ENCODE peak calls at places on chromosomes 5 and 9, in six cellular contexts. Z, Y, H, T, X and F are unnamed samples.

GRCh38 chr5:178793156-178793555 is 62.7 kb upstream of the ZNF354A start:
- DNase-seq in H (no peak), Z (no peak), Y (peak; percentile 52), X (no peak), T (no peak), F (peak; percentile 45)

GRCh38 chr5:153781325-153781724 is 257.4 kb downstream of the FAM114A2 start:
- DNase-seq in T (no peak), X (no peak), Y (no peak), H (no peak), Z (no peak), F (no peak)

GRCh38 chr5:94832685-94833084 is 214.2 kb downstream of the SLF1 start:
- DNase-seq in H (no peak), T (no peak), X (no peak), Y (no peak), Z (no peak), F (no peak)

GRCh38 chr9:116815828-116816227 is 128.7 kb downstream of the TRIM32 start:
- DNase-seq in H (no peak), T (no peak), X (no peak), Y (no peak), Z (no peak), F (no peak)

GRCh38 chr5:160188151-160188967 is 40.9 kb upstream of the FABP6 start:
- DNase-seq in Z (peak; percentile 80), H (no peak), Y (peak; percentile 68), T (no peak), X (peak; percentile 65), F (peak; percentile 68)

GRCh38 chr9:37978983-37979382 is 75.1 kb upstream of the SLC25A51 start:
- DNase-seq in X (no peak), Y (no peak), H (no peak), Z (peak; percentile 41), T (no peak), F (no peak)

GRCh38 chr9:86707932-86708510 is 239.3 kb downstream of the GAS1 start:
- DNase-seq in Z (no peak), X (no peak), Y (no peak), T (no peak), H (no peak), F (no peak)

GRCh38 chr5:79224275-79224984 is 11.5 kb upstream of the JMY start:
- DNase-seq in Y (no peak), X (no peak), Z (no peak), T (no peak), H (no peak), F (no peak)

GRCh38 chr9:126421567-126422428 is 95.2 kb downstream of the MVB12B start:
- DNase-seq in T (no peak), Y (no peak), Z (no peak), H (no peak), X (no peak), F (no peak)

GRCh38 chr5:72767289-72768010 is 49.0 kb upstream of the TNPO1 start:
- DNase-seq in Y (no peak), T (no peak), X (no peak), Z (no peak), H (no peak), F (no peak)

DNA sequence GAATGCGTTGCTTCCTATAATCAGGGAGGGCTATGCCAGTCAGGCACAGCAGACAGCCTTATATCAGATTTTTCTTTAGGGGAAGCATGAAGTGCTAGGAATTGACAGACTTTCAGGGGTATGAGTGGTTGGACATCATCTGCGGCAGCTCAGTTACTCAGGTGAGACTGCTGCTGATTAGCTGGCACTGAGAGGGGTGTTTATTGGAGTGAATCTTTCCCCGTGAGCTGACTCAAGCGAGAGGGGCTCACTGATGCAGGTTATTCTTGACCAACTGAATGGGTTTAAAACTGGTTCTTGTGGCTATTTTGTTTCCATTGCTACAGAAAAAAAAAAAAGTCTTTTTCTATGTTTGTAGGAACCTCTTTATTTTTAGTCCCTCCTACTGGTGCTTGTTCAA is 46.2 kb upstream of the TNPO1 start:
- DNase-seq in X (no peak), Z (no peak), Y (no peak), H (no peak), T (no peak), F (no peak)
- TF ChIP-seq CTCF in X (no peak), Z (no peak), Y (no peak), H (no peak), T (no peak), F (no peak)

GRCh38 chr9:96441798-96442445 is 8.0 kb upstream of the HABP4 start:
- DNase-seq in Y (no peak), Z (no peak), H (no peak), X (no peak), T (peak; percentile 58), F (no peak)
- TF ChIP-seq CTCF in Y (no peak), Z (no peak), H (peak; percentile 51), X (peak; percentile 41), T (peak; percentile 20), F (peak; percentile 30)

GRCh38 chr9:123073991-123074422 is 40.5 kb downstream of the GPR21 start:
- DNase-seq in H (peak; percentile 84), Y (no peak), T (no peak), X (peak; percentile 98), Z (no peak), F (no peak)
- TF ChIP-seq CTCF in H (peak; percentile 24), Y (no peak), T (no peak), X (peak; percentile 43), Z (no peak), F (no peak)

DNA sequence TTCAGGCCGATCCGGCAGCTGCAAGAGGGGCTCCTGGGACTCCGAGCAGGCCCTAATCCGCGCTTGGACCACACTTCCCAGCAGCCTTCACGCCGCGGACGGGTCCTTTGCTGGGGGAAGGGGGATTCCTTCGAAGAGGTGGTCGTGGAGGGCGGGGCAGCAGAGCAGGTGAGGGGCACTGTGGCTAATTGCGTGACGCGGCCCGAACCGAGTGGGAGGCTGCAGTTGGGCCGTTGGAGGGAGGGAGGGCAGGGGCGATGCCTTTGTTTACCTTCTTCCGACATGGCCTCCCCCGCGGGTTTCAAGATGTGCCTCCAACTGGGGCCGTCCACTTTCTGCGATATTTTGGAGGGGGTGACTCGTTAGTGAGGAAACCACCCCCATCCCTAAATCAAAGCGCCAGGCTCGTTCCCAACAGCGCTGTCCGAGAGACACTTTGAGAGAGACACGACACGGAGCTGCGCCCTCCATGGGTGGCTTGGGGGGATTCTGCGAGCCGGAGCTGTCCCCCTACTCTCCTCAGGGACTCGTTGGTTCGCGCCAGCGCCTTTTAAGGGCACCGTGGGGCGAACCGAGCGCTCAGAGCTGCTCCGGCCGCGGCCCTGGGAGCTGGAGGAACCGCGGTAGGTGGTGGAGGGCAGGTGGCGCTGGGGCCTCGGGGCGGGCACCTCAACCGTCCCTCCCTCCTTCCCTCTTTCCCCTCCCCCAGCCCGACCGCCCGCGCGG is at the start of gene FAM53C:
- DNase-seq in X (peak; percentile 90), H (peak; percentile 59), T (peak; percentile 92), Y (peak; percentile 95), Z (peak; percentile 99), F (peak; percentile 98)
- TF ChIP-seq CTCF in X (no peak), H (no peak), T (no peak), Y (no peak), Z (no peak), F (no peak)

GRCh38 chr9:22036866-22037626 is 27.9 kb upstream of the CDKN2B start:
- DNase-seq in H (no peak), Z (no peak), Y (no peak), X (peak; percentile 27), T (no peak), F (no peak)

GRCh38 chr9:22035591-22036011 is 26.5 kb upstream of the CDKN2B start:
- DNase-seq in X (peak; percentile 41), H (no peak), Y (no peak), Z (no peak), T (no peak), F (no peak)

GRCh38 chr9:22040760-22041159 is 31.7 kb upstream of the CDKN2B start:
- DNase-seq in Z (no peak), T (no peak), X (peak; percentile 82), H (peak; percentile 71), Y (no peak), F (no peak)

GRCh38 chr9:22039258-22039657 is 30.2 kb upstream of the CDKN2B start:
- DNase-seq in Y (no peak), H (no peak), T (no peak), X (peak; percentile 29), Z (no peak), F (no peak)

GRCh38 chr9:22037954-22038690 is 29.0 kb upstream of the CDKN2B start:
- DNase-seq in T (peak; percentile 27), H (no peak), X (peak; percentile 51), Z (no peak), Y (no peak), F (no peak)
- TF ChIP-seq CTCF in T (no peak), H (peak; percentile 41), X (peak; percentile 59), Z (peak; percentile 46), Y (no peak), F (peak; percentile 29)

GRCh38 chr5:52915176-52915875 is 73.8 kb upstream of the ITGA2 start:
- DNase-seq in X (peak; percentile 75), T (peak; percentile 62), Y (peak; percentile 40), H (peak; percentile 37), Z (no peak), F (peak; percentile 16)
- TF ChIP-seq CTCF in X (peak; percentile 58), T (peak; percentile 43), Y (no peak), H (peak; percentile 65), Z (peak; percentile 30), F (peak; percentile 24)

DNA sequence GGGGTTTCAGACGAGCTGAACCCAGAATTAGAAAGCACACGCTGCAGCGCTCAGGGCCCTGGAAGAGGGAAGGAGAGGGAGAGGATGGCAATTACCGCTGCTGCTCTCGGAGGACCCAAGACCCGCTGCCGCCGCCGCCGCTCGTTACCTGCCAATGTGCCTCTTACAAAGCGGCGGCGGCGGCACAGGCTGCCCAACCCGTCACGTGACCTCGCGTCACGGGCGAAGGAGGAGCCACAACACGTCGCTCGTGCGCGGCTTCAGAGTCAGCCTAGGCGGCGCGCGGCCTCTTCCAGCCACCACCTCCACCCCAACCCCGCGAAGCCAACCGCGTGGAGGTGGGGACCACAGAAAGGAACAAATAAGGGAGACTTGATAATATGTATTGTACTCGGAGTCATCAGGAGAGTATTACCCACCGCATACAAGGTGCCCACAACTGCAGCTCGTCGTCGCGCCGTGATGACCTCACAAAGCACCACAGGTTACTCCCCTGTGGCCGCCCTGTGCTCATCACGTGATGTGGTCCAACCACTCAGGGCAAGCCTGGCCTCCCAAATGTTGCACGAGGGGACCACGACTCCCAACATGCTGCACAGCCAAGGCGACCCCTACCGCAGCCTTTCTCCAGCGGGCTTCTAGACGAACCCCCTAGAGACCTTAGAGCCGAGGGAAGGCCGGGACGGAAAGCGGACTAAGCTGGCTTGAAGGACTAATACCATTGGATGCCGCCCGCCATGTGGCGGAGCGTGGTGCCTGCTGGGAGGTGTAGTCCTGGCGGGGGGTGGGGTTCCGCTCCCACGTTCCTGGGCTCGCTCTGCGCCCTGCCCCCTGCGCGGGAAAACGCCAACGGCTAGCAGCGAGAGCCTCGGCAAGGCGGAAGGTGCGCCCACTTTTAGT is at the start of gene UBAP2:
- DNase-seq in Z (peak; percentile 99), T (peak; percentile 90), Y (peak; percentile 99), X (peak; percentile 96), H (peak; percentile 82), F (peak; percentile 98)
- TF ChIP-seq CTCF in Z (no peak), T (no peak), Y (no peak), X (no peak), H (peak; percentile 19), F (no peak)